ENCODE peak calls at places on chromosomes 7 and 10, in eight cellular contexts. O is NB4, F is adrenal gland, T is dorsolateral prefrontal cortex, H is BJ, C is GM23338, Y is AG04450, J is endothelial cell. K is an unnamed sample.
A peak's percentile ranks its signal among the peaks of the same experiment; 100 is the strongest.

GRCh38 chr7:41708621-41709358 is 5.9 kb upstream of the INHBA start:
- DNase-seq in O (no peak), F (no peak), T (no peak), H (no peak), C (no peak), Y (no peak), J (no peak), K (no peak)

GRCh38 chr7:23246540-23246939 is at the start of gene GPNMB:
- DNase-seq in O (no peak), F (peak; percentile 33), T (no peak), H (peak; percentile 92), C (peak; percentile 49), Y (peak; percentile 15), J (no peak), K (peak; percentile 52)

GRCh38 chr7:106236065-106236464 is 48.7 kb downstream of the NAMPT start:
- DNase-seq in O (no peak), F (no peak), T (no peak), H (no peak), C (no peak), Y (no peak), J (no peak), K (no peak)

GRCh38 chr7:24910551-24911212 is 69.3 kb downstream of the OSBPL3 start:
- DNase-seq in O (peak; percentile 60), F (no peak), T (no peak), H (no peak), C (no peak), Y (no peak), J (no peak), K (no peak)

GRCh38 chr7:30135551-30136271 is 925 bp downstream of the MTURN start:
- DNase-seq in O (peak; percentile 55), F (peak; percentile 47), T (peak; percentile 79), H (no peak), C (peak; percentile 58), Y (peak; percentile 21), J (peak; percentile 37), K (peak; percentile 63)

GRCh38 chr7:115441033-115441432 is 519.1 kb downstream of the MDFIC start:
- DNase-seq in O (no peak), F (no peak), T (no peak), H (no peak), C (no peak), Y (no peak), J (no peak), K (no peak)

GRCh38 chr10:132157101-132157500 is 29.6 kb upstream of the DPYSL4 start:
- DNase-seq in O (no peak), F (no peak), T (no peak), H (no peak), C (no peak), Y (no peak), J (no peak), K (no peak)

GRCh38 chr10:44065788-44066075 is 319.2 kb downstream of the CXCL12 start:
- DNase-seq in O (no peak), F (no peak), T (no peak), H (no peak), C (no peak), Y (no peak), J (no peak), K (no peak)

GRCh38 chr10:59830601-59831259 is 75.6 kb downstream of the CCDC6 start:
- DNase-seq in O (peak; percentile 52), F (peak; percentile 75), T (no peak), H (no peak), C (peak; percentile 87), Y (peak; percentile 20), J (peak; percentile 66), K (no peak)

GRCh38 chr7:9645756-9646155 is 1212.3 kb downstream of the NXPH1 start:
- DNase-seq in O (no peak), F (no peak), T (no peak), H (no peak), C (no peak), Y (no peak), J (no peak), K (no peak)

GRCh38 chr7:139367438-139368155 is 7.9 kb downstream of the LUC7L2 start:
- DNase-seq in O (no peak), F (no peak), T (no peak), H (no peak), C (no peak), Y (no peak), J (no peak), K (no peak)

GRCh38 chr7:1697499-1698125 is 27.5 kb downstream of the ELFN1 start:
- DNase-seq in O (no peak), F (no peak), T (peak; percentile 28), H (no peak), C (no peak), Y (no peak), J (no peak), K (no peak)
- TF ChIP-seq CTCF in O (no peak), F (no peak), T (no peak), H (no peak), C (no peak), Y (no peak), J (no peak), K (no peak)

GRCh38 chr7:91949221-91950009 is 8.8 kb downstream of the AKAP9 start:
- DNase-seq in O (peak; percentile 41), F (no peak), T (no peak), H (no peak), C (no peak), Y (no peak), J (no peak), K (no peak)

GRCh38 chr7:91959023-91959422 is 18.4 kb downstream of the AKAP9 start:
- DNase-seq in O (no peak), F (no peak), T (no peak), H (no peak), C (no peak), Y (no peak), J (no peak), K (no peak)

GRCh38 chr7:91957823-91958222 is 17.2 kb downstream of the AKAP9 start:
- DNase-seq in O (no peak), F (peak; percentile 47), T (no peak), H (no peak), C (no peak), Y (no peak), J (no peak), K (no peak)

GRCh38 chr7:91957236-91957635 is 16.6 kb downstream of the AKAP9 start:
- DNase-seq in O (no peak), F (no peak), T (no peak), H (no peak), C (no peak), Y (no peak), J (no peak), K (no peak)

DNA sequence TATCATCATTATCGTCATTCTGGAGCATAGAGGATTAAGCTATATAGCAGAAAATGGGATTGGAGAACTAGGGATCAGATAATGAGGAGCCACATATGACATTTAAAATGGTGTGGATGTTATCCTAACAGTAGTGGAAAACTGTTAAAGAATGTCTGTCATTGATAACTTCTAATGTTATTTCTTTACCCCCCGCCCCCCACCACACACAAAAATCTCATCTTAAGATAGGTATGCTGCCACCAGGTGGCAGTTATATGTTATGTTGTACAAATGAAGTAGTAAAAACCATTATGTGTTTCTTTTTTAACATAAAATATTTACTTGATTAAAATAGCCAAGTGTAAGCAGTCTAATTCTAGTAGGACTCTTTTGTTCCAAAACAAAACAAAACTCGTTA is 13.0 kb downstream of the AKAP9 start:
- DNase-seq in O (no peak), F (no peak), T (no peak), H (no peak), C (peak; percentile 11), Y (no peak), J (no peak), K (no peak)
- TF ChIP-seq CTCF in O (no peak), F (no peak), T (no peak), H (peak; percentile 16), C (peak; percentile 33), Y (peak; percentile 41), J (peak; percentile 44), K (peak; percentile 19)

DNA sequence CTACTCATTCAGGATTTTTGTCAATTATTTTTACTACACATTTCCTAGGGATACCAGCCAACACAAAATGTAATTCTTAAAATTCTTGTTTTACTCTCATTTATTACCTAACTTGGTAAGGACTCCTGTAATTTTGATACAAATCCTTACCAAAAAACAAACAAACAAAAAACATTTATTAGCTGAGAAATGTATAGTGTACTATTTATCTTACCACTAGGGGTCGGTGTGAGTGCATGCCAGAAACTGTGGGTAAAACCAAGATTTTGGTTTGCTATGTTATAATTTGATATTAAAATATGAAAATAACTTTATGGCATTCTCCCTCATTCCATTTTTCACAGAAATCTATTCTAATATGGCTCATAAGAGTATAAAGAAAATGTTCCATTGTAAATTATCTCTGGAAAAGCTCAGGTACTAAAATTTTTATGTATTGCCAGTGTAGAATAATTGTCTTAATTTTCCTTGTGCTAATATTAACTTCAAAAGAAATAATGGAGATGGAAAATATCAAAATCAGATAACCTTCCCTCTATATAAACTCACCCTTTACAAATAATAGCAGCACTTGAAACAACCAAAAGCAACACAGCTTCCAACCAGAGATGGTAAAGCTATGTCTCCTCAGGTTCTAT is 290.8 kb upstream of the PCDH15 start:
- DNase-seq in O (peak; percentile 21), F (peak; percentile 15), T (no peak), H (no peak), C (peak; percentile 45), Y (no peak), J (no peak), K (no peak)
- TF ChIP-seq CTCF in O (peak; percentile 70), F (peak; percentile 87), T (peak; percentile 78), H (peak; percentile 76), C (peak; percentile 70), Y (peak; percentile 89), J (peak; percentile 92), K (peak; percentile 58)

GRCh38 chr7:140674899-140675701 is 2.4 kb downstream of the ADCK2 start:
- DNase-seq in O (peak; percentile 81), F (peak; percentile 86), T (peak; percentile 36), H (no peak), C (peak; percentile 75), Y (no peak), J (peak; percentile 44), K (peak; percentile 64)
- TF ChIP-seq CTCF in O (peak; percentile 71), F (peak; percentile 37), T (peak; percentile 44), H (peak; percentile 64), C (peak; percentile 94), Y (peak; percentile 52), J (no peak), K (peak; percentile 53)

DNA sequence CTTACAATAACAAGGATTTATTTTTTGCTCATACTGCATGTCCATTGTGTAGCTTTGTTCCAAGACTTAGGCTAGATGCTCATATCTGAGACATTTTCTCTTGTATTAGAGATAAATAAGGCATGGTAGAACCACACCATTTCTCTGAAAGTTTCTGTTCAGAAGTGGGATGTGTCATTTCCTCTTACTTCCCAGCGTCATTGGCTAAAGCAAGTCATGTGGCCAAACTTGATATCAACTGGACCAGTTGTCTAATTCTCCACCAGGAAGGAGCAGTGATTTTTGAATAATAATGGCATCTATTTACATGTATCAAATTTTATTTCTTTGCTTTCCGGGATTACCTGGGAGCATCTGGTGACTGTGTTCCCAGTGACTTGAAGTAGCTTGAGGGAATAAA is 38.3 kb downstream of the AHCYL2 start:
- DNase-seq in O (no peak), F (no peak), T (no peak), H (no peak), C (no peak), Y (no peak), J (no peak), K (no peak)
- TF ChIP-seq CTCF in O (no peak), F (no peak), T (no peak), H (no peak), C (no peak), Y (no peak), J (no peak), K (no peak)

GRCh38 chr7:54563329-54563916 is 21.2 kb downstream of the VSTM2A start:
- DNase-seq in O (no peak), F (no peak), T (no peak), H (no peak), C (no peak), Y (no peak), J (no peak), K (no peak)
- TF ChIP-seq CTCF in O (no peak), F (no peak), T (no peak), H (no peak), C (peak; percentile 0), Y (no peak), J (no peak), K (no peak)